ENCODE peak calls at places on chromosomes 3 and 15, in five cellular contexts. X is IMR-90, F is GM12878, W is SK-N-SH, P is K562. U is an unnamed sample.

GRCh38 chr3:106610362-106610997 is 741.7 kb upstream of the CBLB start:
- DNase-seq in P (no peak), F (no peak), W (no peak), X (peak), U (no peak)

GRCh38 chr3:79086514-79086913 is 681.3 kb downstream of the ROBO1 start:
- DNase-seq in W (peak), P (peak), F (no peak), X (peak), U (peak)

GRCh38 chr15:74228723-74229081 is 7.4 kb upstream of the CCDC33 start:
- DNase-seq in W (peak), X (peak), P (no peak), F (no peak), U (no peak)

GRCh38 chr15:61871926-61872522 is 188.2 kb downstream of the VPS13C start:
- DNase-seq in P (peak), F (no peak), W (peak), X (peak), U (peak)

GRCh38 chr15:96392380-96393208 is 62.1 kb downstream of the NR2F2 start:
- DNase-seq in F (no peak), P (peak), X (peak), W (no peak), U (no peak)

GRCh38 chr3:142225885-142226215 is 465 bp upstream of the GK5 start:
- DNase-seq in X (no peak), W (no peak), P (no peak), F (no peak), U (no peak)

GRCh38 chr15:76208786-76209424 is 102.4 kb downstream of the ETFA start:
- DNase-seq in F (no peak), P (no peak), W (no peak), X (peak), U (no peak)

GRCh38 chr15:77631790-77632551 is 741 bp downstream of the LINGO1 start:
- DNase-seq in F (no peak), W (no peak), P (peak), X (no peak), U (peak)

GRCh38 chr3:138441742-138442141 is 7.3 kb downstream of the ESYT3 start:
- DNase-seq in P (no peak), F (no peak), W (peak), X (peak), U (no peak)

GRCh38 chr15:82810863-82811421 is 1.5 kb downstream of the WHAMM start:
- DNase-seq in P (peak), F (peak), W (no peak), X (no peak), U (no peak)

GRCh38 chr15:90099072-90099867 is 3.0 kb downstream of the IDH2 start:
- DNase-seq in X (no peak), W (no peak), P (no peak), F (no peak), U (no peak)

GRCh38 chr3:41963823-41964222 is 1.9 kb upstream of the ULK4 start:
- DNase-seq in F (no peak), X (no peak), P (no peak), W (no peak), U (no peak)

GRCh38 chr3:56135941-56136340 is 332.3 kb downstream of the ERC2 start:
- DNase-seq in X (no peak), P (no peak), W (no peak), F (no peak), U (no peak)

GRCh38 chr15:90581771-90582471 is 52.2 kb downstream of the CRTC3 start:
- DNase-seq in W (no peak), X (no peak), P (no peak), F (no peak), U (no peak)

GRCh38 chr3:172918165-172918564 is 167.6 kb downstream of the ECT2 start:
- DNase-seq in F (no peak), X (peak), P (no peak), W (no peak), U (no peak)

GRCh38 chr3:129654126-129654525 is 47.6 kb upstream of the PLXND1 start:
- DNase-seq in F (no peak), W (no peak), P (no peak), X (peak), U (no peak)

GRCh38 chr3:162034368-162034767 is 537.8 kb downstream of the OTOL1 start:
- DNase-seq in X (peak), P (no peak), F (no peak), W (no peak), U (no peak)

GRCh38 chr15:58541410-58542087 is 109.8 kb downstream of the LIPC start:
- DNase-seq in X (no peak), F (no peak), P (no peak), W (no peak), U (no peak)

GRCh38 chr15:30905821-30906220 is 2.1 kb downstream of the FAN1 start:
- DNase-seq in F (no peak), P (no peak), X (peak), W (no peak), U (no peak)

GRCh38 chr3:11662392-11662990 is 18.8 kb upstream of the VGLL4 start:
- DNase-seq in P (no peak), F (no peak), X (no peak), W (no peak), U (peak)

GRCh38 chr3:4139462-4140140 is 163.6 kb upstream of the SETMAR start:
- DNase-seq in W (no peak), X (no peak), F (no peak), P (no peak), U (no peak)

GRCh38 chr3:44338010-44338827 is at the start of gene TCAIM:
- DNase-seq in W (peak), X (peak), F (peak), P (peak), U (peak)
- TF ChIP-seq RFX5 in W (peak), X (peak), F (peak), P (no peak), U (peak)

GRCh38 chr3:27559835-27560234 is 75.7 kb upstream of the SLC4A7 start:
- DNase-seq in W (peak), F (no peak), P (no peak), X (peak), U (no peak)
- TF ChIP-seq RCOR1 in W (peak), F (no peak), P (no peak), X (no peak), U (no peak)

GRCh38 chr3:38026856-38027255 is 2.6 kb downstream of the PLCD1 start:
- DNase-seq in F (no peak), X (no peak), W (no peak), P (no peak), U (no peak)

GRCh38 chr3:38028621-38029361 is 651 bp downstream of the PLCD1 start:
- DNase-seq in X (no peak), P (no peak), W (no peak), F (no peak), U (no peak)

GRCh38 chr3:38030126-38031021 is 932 bp upstream of the PLCD1 start:
- DNase-seq in X (no peak), F (no peak), W (no peak), P (no peak), U (no peak)

GRCh38 chr3:38029400-38030125 is at the start of gene PLCD1:
- DNase-seq in W (peak), F (no peak), X (no peak), P (no peak), U (peak)

DNA sequence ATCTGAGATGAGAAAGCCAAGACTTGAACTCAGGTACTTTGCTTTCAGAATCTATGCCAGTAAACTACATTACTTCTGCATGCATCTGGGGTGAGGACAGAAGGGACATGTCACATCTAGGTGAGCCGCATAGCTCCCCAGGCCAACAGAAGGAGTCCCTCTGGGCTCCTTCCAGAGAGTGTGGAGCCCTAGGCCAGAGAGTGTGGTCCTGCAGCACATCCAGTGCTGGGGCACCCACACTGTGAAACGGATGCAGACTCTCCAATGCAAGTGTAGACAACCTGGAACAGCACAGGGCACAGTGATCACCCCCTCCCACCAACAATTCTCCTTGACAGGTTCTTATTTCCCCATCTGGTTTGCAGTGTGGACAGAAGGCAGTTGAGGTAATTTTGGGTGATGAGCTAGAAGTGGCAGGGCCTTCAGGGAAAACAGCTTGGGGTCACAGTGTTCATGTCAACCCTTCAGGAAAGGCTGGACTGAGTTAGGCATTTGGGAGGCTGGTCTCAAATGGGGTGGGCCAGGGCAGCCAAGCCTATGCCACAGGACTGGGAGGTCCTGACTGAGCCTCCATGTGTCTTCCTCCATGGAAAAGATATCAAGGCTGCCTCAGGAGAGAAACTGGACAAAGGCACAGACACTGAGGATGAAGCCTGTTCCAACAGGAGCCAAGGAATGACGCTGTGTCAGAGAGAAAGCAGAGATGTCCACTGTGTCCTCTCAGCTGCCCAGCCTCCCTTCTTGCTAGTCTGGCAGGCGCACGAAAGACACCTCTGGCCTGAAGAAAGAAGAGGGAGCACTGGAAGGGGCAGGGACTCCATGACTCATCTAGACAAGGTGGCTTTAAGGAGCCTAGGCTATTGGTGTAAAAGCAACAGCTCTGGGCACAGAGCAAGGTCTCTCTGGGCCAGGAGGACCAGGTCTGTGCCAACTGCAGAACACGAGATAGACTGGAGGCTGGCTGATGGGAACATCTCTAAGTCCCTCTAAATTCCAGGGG is 1.7 kb downstream of the PLCD1 start:
- DNase-seq in X (no peak), P (no peak), W (no peak), F (no peak), U (no peak)
- H3K4me3 ChIP-seq in X (no peak), P (no peak), W (no peak), F (no peak), U (no peak)

DNA sequence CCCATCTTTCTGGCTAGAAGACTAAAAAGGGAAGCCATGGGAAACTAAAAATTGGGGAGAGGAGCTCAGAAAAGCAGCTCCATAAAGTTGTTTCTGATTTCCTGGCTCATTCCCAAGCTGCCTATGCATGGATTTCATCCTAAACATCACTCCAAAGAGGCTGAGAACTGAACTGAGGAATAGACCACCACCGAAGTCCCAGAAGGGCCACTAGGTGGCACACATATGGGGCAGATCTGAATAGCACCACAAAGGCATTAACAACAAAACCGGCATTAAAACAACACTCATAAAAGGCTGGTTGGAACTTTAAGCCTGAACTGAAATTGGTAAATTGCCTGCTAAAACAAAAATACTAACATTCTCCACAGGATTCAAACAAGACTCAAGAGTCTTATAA is 106.3 kb downstream of the PLD1 start:
- DNase-seq in P (peak), X (peak), W (peak), F (no peak), U (peak)
- TF ChIP-seq RFX5 in P (no peak), X (no peak), W (no peak), F (no peak), U (no peak)

DNA sequence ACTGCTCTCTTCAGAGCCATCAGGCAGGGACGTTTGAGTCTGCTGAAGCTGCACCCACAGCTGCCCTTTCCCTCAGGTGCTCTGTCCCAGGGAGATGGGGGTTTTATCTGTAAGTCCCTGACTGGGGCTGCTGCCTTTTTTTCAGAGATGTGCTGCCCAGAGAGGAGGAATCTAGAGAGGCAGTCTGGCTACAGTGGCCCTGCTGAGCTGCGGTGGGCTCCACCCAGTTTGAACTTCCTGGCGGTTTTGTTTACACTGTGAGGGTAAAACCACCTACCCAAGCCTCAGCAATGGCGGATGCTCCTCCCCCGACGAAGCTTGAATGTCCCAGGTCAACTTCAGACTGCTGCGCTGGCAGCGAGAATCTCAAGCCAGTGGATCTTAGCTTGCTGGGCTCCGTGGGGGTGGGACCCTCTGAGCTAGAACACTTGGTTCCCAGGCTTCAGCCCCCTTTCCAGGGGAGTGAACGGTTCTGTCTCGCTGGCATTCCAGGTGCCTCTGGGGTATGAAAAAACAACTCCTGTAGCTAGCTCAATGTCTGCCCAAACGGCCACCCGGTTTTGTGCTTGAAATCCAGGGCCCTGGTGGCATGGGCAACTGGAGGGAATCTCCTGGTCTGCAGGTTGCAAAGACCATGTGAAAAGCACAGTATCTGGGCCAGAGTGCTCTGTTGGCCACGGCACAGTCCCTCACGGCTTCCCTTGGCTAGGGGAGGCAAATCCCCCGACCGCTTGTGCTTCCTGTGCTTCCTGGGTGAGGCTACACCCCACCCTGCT is 21.1 kb upstream of the ST6GAL1 start:
- DNase-seq in W (no peak), F (no peak), P (peak), X (no peak), U (no peak)
- TF ChIP-seq RCOR1 in W (no peak), F (no peak), P (no peak), X (no peak), U (no peak)

GRCh38 chr3:47414666-47415587 is 34.1 kb downstream of the PTPN23 start:
- DNase-seq in F (no peak), P (no peak), X (no peak), W (no peak), U (no peak)
- H3K4me3 ChIP-seq in F (no peak), P (no peak), X (no peak), W (no peak), U (no peak)

GRCh38 chr3:126798521-126798920 is 94.5 kb downstream of the CHCHD6 start:
- DNase-seq in W (no peak), P (no peak), F (no peak), X (peak), U (no peak)
- TF ChIP-seq RFX5 in W (no peak), P (no peak), F (no peak), X (no peak), U (no peak)

DNA sequence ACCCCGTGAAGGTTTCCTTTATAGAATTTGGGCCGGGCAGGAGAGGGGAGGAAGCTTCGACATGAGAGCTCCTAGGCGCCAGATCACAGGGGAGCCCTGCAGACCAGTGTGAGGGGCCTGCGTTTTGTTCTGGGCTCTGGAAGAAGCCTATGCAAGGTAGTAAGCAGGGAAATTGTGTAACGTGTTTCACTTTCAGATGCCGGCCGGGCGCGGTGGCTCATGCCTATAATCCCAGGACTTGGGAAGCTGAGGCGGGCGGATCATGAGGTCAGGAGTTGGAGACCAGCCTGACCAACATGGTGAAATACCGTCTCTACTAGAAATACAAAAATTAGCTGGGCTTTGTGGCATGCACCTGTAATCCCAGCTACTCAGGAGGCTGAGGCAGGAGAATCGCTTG is 65.2 kb downstream of the GABRG3 start:
- DNase-seq in W (no peak), P (no peak), F (no peak), X (no peak), U (no peak)
- TF ChIP-seq RCOR1 in W (no peak), P (no peak), F (no peak), X (no peak), U (no peak)

GRCh38 chr15:70033529-70034140 is 64.1 kb downstream of the TLE3 start:
- DNase-seq in X (peak), P (no peak), W (peak), F (no peak), U (no peak)
- H3K4me3 ChIP-seq in X (no peak), P (no peak), W (peak), F (no peak), U (no peak)

GRCh38 chr15:63176302-63176701 is 13.1 kb upstream of the RAB8B start:
- DNase-seq in F (no peak), W (no peak), X (peak), P (no peak), U (peak)

GRCh38 chr15:63173116-63173470 is 15.8 kb upstream of the RPS27L start:
- DNase-seq in X (no peak), F (no peak), W (no peak), P (no peak), U (no peak)

GRCh38 chr15:63169796-63170195 is 12.5 kb upstream of the RPS27L start:
- DNase-seq in F (no peak), X (no peak), P (no peak), W (no peak), U (no peak)

GRCh38 chr15:63178034-63178433 is 11.4 kb upstream of the RAB8B start:
- DNase-seq in W (peak), P (no peak), F (no peak), X (no peak), U (no peak)

GRCh38 chr15:63172376-63173115 is 15.3 kb upstream of the RPS27L start:
- DNase-seq in P (no peak), X (no peak), F (no peak), W (no peak), U (no peak)
- TF ChIP-seq RFX5 in P (no peak), X (no peak), F (no peak), W (no peak), U (no peak)